ENCODE peak calls at places on chromosomes 16 and 17, in six cellular contexts. K, D, F, L, T and X are unnamed samples.

GRCh38 chr17:50139185-50139783 is 9.3 kb upstream of the SAMD14 start:
- DNase-seq in L (no peak), K (no peak), D (no peak), T (no peak), F (no peak), X (no peak)

GRCh38 chr16:28061702-28062101 is 1.8 kb downstream of the GSG1L start:
- DNase-seq in D (no peak), K (no peak), L (no peak), F (no peak), T (no peak), X (no peak)

GRCh38 chr17:68591583-68591982 is 9.6 kb downstream of the FAM20A start:
- DNase-seq in D (no peak), T (no peak), K (no peak), L (no peak), F (no peak), X (no peak)

GRCh38 chr17:81148571-81148970 is 16.7 kb upstream of the PVALEF start:
- DNase-seq in F (no peak), T (no peak), K (no peak), D (no peak), L (no peak), X (no peak)

GRCh38 chr17:2957631-2958286 is 105.6 kb downstream of the OR1D5 start:
- DNase-seq in L (peak), F (no peak), K (peak), T (no peak), D (peak), X (no peak)

GRCh38 chr17:67558740-67559380 is 158.9 kb upstream of the NOL11 start:
- DNase-seq in D (peak), T (peak), F (no peak), K (no peak), L (no peak), X (no peak)

GRCh38 chr16:5918553-5919127 is 821.0 kb upstream of the EEF2KMT start:
- DNase-seq in F (no peak), T (no peak), K (no peak), L (peak), D (peak), X (no peak)

GRCh38 chr16:83231771-83232170 is 576.0 kb upstream of the HSBP1 start:
- DNase-seq in L (no peak), F (no peak), T (no peak), K (no peak), D (no peak), X (no peak)

GRCh38 chr16:25051446-25052160 is 36.4 kb upstream of the ARHGAP17 start:
- DNase-seq in T (no peak), D (no peak), F (no peak), K (peak), L (no peak), X (no peak)

GRCh38 chr17:74513987-74514631 is 17.2 kb downstream of the CD300LB start:
- DNase-seq in K (peak), D (peak), F (peak), L (no peak), T (peak), X (no peak)

GRCh38 chr17:79306688-79307323 is 232.2 kb downstream of the ENGASE start:
- DNase-seq in L (no peak), F (no peak), K (no peak), D (no peak), T (no peak), X (no peak)

GRCh38 chr16:16158741-16159374 is 64.4 kb downstream of the ABCC6 start:
- DNase-seq in T (no peak), F (no peak), K (peak), D (no peak), L (no peak), X (no peak)

GRCh38 chr16:58128721-58129096 is 472 bp downstream of the CFAP20 start:
- DNase-seq in D (peak), K (no peak), L (no peak), F (no peak), T (peak), X (peak)

GRCh38 chr16:88856122-88856827 is 472 bp downstream of the GALNS start:
- DNase-seq in T (peak), L (no peak), K (no peak), D (peak), F (no peak), X (no peak)

GRCh38 chr16:47644166-47644565 is 183.0 kb downstream of the PHKB start:
- DNase-seq in K (peak), L (no peak), T (no peak), F (no peak), D (no peak), X (no peak)

GRCh38 chr16:49755291-49755611 is 100.7 kb downstream of the ZNF423 start:
- DNase-seq in T (peak), F (no peak), L (peak), D (no peak), K (no peak), X (no peak)
- TF ChIP-seq CTCF in T (peak), F (no peak), L (peak), D (no peak), K (peak), X (peak)

DNA sequence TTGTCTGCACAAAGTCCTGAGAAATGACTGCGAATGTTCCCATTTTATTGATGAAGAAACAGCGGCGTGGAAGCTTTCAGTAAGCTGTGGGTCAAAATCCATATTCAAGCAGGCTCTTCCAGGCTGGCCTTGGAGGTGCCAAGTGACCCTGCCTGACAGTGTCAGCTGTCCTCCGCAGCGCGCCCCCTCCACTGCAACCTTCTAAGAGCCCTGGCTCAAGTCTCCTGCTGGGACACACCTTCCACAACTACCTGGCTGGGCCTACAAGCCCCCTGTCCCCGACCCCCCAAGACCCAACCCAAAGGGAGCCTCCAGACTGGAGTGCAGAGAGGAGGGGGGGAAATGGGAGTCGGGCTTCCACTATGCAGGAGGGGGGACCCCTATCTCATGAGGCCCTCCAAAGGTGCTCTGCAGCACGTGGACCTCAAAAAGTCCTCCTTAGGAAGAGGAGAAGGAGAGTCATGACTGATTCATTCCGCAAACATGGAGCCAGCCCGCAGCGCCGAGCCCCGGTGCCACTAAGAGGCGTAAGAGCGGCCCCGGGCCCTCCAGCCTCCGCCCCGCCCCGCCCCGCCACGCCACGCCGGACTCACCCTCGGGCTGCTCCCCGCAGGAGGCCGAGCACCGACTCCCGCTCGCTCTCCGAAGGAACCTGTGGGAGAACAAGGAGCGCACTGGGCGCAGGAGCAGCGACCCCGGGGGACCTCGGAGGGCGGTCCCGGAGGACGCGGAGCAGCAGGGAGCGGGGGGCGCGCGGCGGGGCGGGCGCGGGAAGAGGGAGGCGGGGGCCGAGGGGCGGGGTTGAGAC is 574 bp downstream of the MPP3 start:
- DNase-seq in T (peak), L (peak), F (no peak), K (peak), D (peak), X (peak)
- TF ChIP-seq CTCF in T (no peak), L (no peak), F (no peak), K (peak), D (no peak), X (no peak)

DNA sequence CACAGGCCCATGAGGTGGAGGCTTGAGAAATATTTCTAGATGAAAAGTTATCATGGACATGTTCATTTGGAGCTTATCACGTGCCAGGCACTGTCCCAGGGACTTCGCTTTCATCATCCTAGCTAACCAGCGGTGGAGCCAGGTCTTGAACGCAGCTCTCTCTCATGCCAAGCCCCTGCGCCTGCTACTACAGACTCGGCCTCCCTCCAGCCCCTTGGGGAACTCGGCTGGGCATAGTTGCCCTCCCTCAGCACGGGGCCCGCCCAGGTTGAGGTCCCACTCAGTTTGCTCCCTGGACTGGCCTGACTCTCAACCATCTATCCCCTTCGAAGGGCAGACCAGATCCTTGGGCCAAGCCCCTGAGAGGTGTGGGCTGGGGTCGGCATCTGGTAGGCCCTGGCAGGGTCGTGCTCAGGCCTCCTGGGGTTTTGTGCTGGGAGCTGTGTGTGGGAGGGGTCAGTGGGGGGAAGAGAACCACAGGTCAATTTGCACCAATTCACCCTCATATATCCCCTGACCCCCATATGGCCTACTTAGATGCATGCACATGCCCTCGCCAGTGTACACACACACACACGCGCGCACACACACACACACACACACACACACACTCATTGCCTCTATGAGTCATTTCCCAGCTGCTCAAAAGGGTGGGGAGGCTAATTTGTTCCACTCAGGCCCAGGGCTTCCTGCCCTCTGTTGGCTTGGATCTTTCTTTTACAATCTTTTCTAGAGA is 12.1 kb upstream of the SCN4A start:
- DNase-seq in T (no peak), D (peak), L (peak), K (peak), F (peak), X (no peak)
- TF ChIP-seq CTCF in T (no peak), D (no peak), L (no peak), K (no peak), F (no peak), X (no peak)

DNA sequence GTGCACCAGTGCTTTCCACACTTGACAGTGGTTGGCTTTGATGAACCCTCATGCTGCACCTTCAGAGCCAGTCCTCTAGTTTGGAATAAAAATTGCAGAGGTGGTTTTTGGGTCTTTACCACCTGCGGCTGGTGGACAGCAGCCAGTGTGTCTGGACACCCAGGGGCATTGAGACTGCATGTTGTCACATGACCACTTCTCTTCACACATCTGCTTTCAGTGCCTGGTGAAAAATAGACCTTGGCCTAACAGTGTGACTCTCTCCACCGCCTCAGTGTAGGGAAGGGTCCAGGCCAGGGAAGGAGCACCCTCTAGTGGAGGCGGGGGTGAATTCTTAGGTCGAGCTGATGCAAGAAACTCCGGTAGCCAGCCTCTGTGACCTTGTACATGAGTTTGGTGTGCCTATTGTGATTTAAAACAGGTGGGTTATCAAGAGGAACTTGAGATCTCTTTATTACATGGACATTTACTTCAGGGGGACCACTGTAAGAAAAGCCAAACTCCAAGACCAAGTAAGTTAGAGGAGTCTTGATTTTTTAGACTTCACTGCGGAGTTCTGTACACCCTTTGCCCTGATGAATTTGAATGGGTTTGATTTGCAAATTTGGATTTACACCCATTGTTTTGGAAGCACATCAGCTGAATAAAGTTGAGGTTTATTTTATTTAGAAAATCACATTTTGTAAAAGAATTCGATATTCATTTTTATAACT is 17.9 kb downstream of the GOSR2 start:
- DNase-seq in L (peak), T (peak), K (peak), D (peak), F (peak), X (peak)
- TF ChIP-seq CTCF in L (peak), T (peak), K (peak), D (no peak), F (peak), X (peak)

GRCh38 chr16:81582655-81583441 is 138.2 kb downstream of the CMIP start:
- DNase-seq in D (peak), F (no peak), T (no peak), K (peak), L (no peak), X (no peak)
- TF ChIP-seq CTCF in D (no peak), F (no peak), T (peak), K (peak), L (no peak), X (no peak)

DNA sequence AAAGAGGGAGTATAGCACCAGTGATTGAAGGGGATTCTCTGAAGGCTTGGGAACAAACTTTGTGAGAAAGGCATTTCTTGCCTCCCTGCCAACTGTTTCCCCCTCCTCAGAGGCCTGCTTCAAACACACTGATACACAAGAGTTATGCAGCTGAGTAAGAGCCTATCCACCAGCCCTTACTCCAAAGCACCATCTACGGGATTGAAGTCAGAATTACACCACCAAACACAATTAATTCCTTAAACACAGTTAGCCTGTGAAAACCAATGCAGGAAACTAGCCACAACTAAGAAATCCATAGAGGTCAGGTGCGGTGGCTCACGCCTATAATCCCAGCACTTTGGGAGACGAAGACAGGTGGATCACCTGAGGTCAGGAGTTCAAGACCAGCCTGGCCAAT is 138.3 kb downstream of the SHCBP1 start:
- DNase-seq in D (no peak), K (no peak), T (no peak), L (no peak), F (no peak), X (no peak)
- TF ChIP-seq CTCF in D (no peak), K (no peak), T (no peak), L (no peak), F (no peak), X (no peak)

GRCh38 chr16:71700822-71701221 is 23.7 kb downstream of the PHLPP2 start:
- DNase-seq in D (no peak), F (no peak), L (no peak), T (no peak), K (no peak), X (no peak)
- TF ChIP-seq CTCF in D (no peak), F (no peak), L (no peak), T (no peak), K (no peak), X (no peak)

GRCh38 chr16:85530370-85530739 is 82.8 kb upstream of the GSE1 start:
- DNase-seq in D (no peak), K (no peak), L (no peak), T (no peak), F (no peak), X (no peak)

GRCh38 chr16:85529489-85530369 is 83.4 kb upstream of the GSE1 start:
- DNase-seq in D (no peak), F (no peak), L (no peak), T (no peak), K (no peak), X (no peak)

GRCh38 chr16:85527767-85528297 is 85.3 kb upstream of the GSE1 start:
- DNase-seq in K (no peak), L (no peak), T (no peak), D (no peak), F (no peak), X (no peak)

GRCh38 chr16:85527042-85527766 is 85.9 kb upstream of the GSE1 start:
- DNase-seq in T (no peak), K (no peak), L (no peak), F (no peak), D (no peak), X (no peak)

DNA sequence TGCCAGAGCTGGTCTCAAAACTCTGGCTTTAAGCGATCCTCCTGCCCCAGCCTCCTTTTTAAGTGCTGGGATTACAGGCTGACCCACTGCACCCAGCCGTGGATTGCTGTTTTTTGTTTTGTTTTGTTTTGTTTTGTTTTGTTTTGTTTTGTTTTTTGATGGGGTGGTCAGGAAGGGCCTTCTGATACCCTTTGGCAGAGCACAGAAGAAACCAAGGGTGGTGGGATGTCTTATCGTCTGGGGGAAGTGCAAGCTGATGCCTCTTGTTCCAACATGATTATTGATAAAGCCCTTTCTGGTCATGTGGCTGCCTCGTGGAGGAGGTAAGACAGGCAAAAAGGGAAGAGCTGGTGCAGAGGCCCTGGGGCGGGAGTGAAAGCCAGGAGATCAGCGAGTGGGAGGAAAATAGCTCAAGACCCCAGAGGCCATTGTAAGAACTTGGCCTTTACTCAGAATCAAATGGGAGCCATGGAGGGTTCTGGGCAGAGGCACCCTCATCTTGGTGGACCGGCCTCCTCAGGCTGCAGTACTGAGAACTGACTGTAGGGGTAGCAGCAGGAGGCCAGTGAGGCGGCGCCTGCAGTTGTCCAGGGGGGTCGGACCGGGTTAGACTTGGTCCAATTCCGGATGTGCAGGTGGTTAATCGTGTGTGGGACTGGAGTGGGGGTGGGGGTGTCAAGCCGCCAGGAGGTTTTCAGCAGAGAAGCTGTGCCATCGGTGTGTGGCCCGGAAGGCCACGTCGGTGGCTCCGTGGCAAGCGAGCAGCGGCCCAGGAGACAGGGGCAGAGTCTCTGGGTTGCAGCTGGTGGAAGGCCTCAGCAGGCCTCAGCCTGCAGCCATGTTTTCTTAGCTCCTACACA is 84.4 kb upstream of the GSE1 start:
- DNase-seq in K (no peak), D (no peak), L (no peak), F (peak), T (no peak), X (no peak)
- TF ChIP-seq CTCF in K (peak), D (no peak), L (no peak), F (peak), T (peak), X (peak)